ENCODE peak calls at places on chromosomes 16 and 17, in five cellular contexts. K is uterus; P is CD8-positive, alpha-beta T cell; L is IMR-90; Q is vagina. F is an unnamed sample.

GRCh38 chr17:65027305-65027704 is 29.2 kb downstream of the GNA13 start:
- DNase-seq in K (no peak), P (peak; percentile 66), L (peak; percentile 83), Q (no peak), F (peak; percentile 52)

GRCh38 chr16:80175011-80175410 is 365.8 kb upstream of the DYNLRB2 start:
- DNase-seq in K (no peak), P (no peak), L (no peak), Q (no peak), F (no peak)

GRCh38 chr16:54115558-54115957 is 171.0 kb downstream of the IRX3 start:
- DNase-seq in K (no peak), P (no peak), L (no peak), Q (no peak), F (no peak)

GRCh38 chr17:57921342-57921741 is 33.9 kb downstream of the CUEDC1 start:
- DNase-seq in K (peak; percentile 61), P (no peak), L (peak; percentile 59), Q (no peak), F (no peak)

GRCh38 chr16:53132406-53132805 is 77.6 kb downstream of the CHD9 start:
- DNase-seq in K (no peak), P (no peak), L (no peak), Q (no peak), F (no peak)

GRCh38 chr17:51353296-51353695 is 93.0 kb downstream of the UTP18 start:
- DNase-seq in K (no peak), P (no peak), L (no peak), Q (no peak), F (no peak)

GRCh38 chr17:50062323-50063243 is 6.7 kb downstream of the ITGA3 start:
- DNase-seq in K (peak; percentile 57), P (no peak), L (peak; percentile 73), Q (peak; percentile 94), F (peak; percentile 49)

GRCh38 chr17:45234641-45235040 is 13.0 kb downstream of the FMNL1 start:
- DNase-seq in K (no peak), P (peak; percentile 70), L (no peak), Q (no peak), F (peak; percentile 94)

GRCh38 chr16:84341533-84342295 is 26.6 kb upstream of the ATP2C2 start:
- DNase-seq in K (no peak), P (no peak), L (no peak), Q (no peak), F (no peak)

GRCh38 chr16:12500771-12501170 is 302.9 kb downstream of the CPPED1 start:
- DNase-seq in K (no peak), P (no peak), L (no peak), Q (no peak), F (no peak)

GRCh38 chr16:51355871-51356270 is 204.8 kb upstream of the SALL1 start:
- DNase-seq in K (no peak), P (no peak), L (no peak), Q (no peak), F (no peak)

GRCh38 chr17:45404870-45405249 is 27.8 kb downstream of the ARHGAP27 start:
- DNase-seq in K (no peak), P (no peak), L (no peak), Q (no peak), F (no peak)

GRCh38 chr17:42414782-42415409 is 8.2 kb downstream of the CAVIN1 start:
- DNase-seq in K (no peak), P (peak; percentile 42), L (no peak), Q (no peak), F (peak; percentile 66)

GRCh38 chr17:65917560-65917959 is 274.4 kb downstream of the CEP112 start:
- DNase-seq in K (no peak), P (no peak), L (no peak), Q (no peak), F (no peak)

GRCh38 chr17:7260601-7261376 is 1.5 kb downstream of the CLDN7 start:
- DNase-seq in K (no peak), P (no peak), L (no peak), Q (no peak), F (peak; percentile 94)

GRCh38 chr17:7262192-7263070 is at the start of gene CLDN7:
- DNase-seq in K (no peak), P (no peak), L (no peak), Q (no peak), F (peak; percentile 99)

GRCh38 chr17:7263071-7263800 is 958 bp upstream of the CLDN7 start:
- DNase-seq in K (no peak), P (no peak), L (no peak), Q (peak; percentile 83), F (peak; percentile 95)

GRCh38 chr17:7261377-7262191 is 694 bp downstream of the CLDN7 start:
- DNase-seq in K (no peak), P (peak; percentile 40), L (no peak), Q (no peak), F (peak; percentile 78)

GRCh38 chr17:7263801-7264078 is 1.5 kb upstream of the CLDN7 start:
- DNase-seq in K (no peak), P (no peak), L (no peak), Q (no peak), F (peak; percentile 23)
- H3K4me3 ChIP-seq in K (no peak overlapping the region), P (peak overlapping the region; percentile 61), L (no peak overlapping the region), Q (no peak overlapping the region), F (peak overlapping the region; percentile 79)

DNA sequence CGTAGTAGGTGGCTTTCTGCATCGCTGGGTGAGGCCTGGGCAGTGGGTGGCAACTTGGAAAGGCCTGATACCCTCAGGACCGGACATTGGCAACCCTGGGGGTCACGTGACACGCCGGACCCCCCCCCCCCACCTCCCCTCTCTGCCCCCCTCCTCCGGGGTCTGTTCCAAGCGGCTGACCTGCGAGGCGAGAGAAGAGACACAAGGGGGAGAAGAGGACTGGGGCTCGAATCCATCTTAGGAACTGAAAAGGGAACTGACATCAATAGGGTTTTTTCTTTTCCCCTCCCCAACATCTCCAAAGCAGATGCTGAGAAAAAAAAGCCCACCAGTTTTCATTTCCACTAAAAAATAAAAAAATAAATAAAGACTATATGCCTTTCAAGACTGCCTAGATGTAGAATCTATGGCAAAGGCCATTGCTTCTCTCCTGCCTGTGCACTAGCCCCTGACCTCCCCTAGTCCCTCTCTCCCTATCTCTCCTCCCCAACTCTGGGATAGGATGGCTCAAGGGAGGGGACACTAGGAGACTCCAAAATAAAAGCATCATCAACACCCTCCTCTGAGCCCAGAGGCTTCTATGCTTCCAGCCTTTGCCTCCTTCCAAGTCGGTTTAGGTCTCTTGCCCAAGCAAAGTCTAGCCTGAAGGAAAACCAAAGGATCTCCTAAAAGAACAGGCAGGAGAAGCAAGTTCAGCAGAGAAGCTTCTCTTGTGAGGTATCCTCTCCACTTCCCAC is 7.7 kb upstream of the HOXB2 start:
- DNase-seq in K (no peak), P (no peak), L (peak; percentile 74), Q (no peak), F (peak; percentile 84)
- H3K27me3 ChIP-seq in K (no peaks in the 10 kb centered on the region), P (no peaks in the 10 kb centered on the region), L (no peaks in the 10 kb centered on the region), Q (no peaks in the 10 kb centered on the region), F (peaks cover 86% of the 10 kb centered on the region)

DNA sequence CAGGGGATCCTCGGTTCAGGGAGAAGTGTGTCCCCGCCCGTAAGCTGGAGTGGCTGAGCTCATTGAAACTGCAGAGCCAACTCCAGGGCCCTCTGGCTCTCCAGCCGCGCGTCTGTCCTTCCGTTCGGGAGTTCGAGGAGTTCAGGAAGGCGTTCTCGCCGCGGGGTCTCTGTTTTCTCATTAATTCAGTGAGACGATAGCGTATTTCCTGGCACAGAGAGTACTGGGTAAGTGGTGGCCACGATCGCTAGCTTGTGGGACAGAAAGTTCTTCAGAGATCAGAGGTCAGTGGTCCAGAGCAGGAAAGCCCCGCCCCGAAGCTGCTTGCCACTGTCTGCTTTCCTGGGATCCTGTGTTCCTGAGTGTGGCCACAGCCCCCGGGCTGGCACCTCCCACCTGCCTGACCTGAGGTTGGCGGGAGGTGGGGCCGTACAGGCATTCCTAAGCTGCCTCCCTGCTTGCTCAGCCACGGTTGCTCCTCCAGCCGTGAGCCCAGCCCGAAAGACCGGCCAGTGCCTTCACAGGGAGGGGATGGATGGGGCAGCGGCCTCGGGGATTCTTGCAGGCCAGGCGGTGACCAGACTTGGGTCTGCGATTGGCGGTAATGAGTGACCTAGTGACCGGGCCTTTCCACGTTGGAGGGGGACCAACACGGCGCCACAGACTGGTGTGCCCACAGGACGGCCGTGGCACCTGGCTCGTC is 8.9 kb downstream of the BAIAP2 start:
- DNase-seq in K (peak; percentile 46), P (no peak), L (no peak), Q (no peak), F (peak; percentile 90)
- H3K4me3 ChIP-seq in K (no peak overlapping the region), P (no peak overlapping the region), L (no peak overlapping the region), Q (peak overlapping the region; percentile 15), F (no peak overlapping the region)

GRCh38 chr17:6862822-6863221 is 31.3 kb upstream of the TEKT1 start:
- DNase-seq in K (no peak), P (peak; percentile 36), L (no peak), Q (no peak), F (no peak)
- H3K27me3 ChIP-seq in K (no peaks in the 10 kb centered on the region), P (no peaks in the 10 kb centered on the region), L (peaks cover 2% of the 10 kb centered on the region), Q (no peaks in the 10 kb centered on the region), F (no peaks in the 10 kb centered on the region)

GRCh38 chr16:31569360-31569717 is 41.6 kb downstream of the AHSP start:
- DNase-seq in K (no peak), P (no peak), L (no peak), Q (no peak), F (peak; percentile 71)

DNA sequence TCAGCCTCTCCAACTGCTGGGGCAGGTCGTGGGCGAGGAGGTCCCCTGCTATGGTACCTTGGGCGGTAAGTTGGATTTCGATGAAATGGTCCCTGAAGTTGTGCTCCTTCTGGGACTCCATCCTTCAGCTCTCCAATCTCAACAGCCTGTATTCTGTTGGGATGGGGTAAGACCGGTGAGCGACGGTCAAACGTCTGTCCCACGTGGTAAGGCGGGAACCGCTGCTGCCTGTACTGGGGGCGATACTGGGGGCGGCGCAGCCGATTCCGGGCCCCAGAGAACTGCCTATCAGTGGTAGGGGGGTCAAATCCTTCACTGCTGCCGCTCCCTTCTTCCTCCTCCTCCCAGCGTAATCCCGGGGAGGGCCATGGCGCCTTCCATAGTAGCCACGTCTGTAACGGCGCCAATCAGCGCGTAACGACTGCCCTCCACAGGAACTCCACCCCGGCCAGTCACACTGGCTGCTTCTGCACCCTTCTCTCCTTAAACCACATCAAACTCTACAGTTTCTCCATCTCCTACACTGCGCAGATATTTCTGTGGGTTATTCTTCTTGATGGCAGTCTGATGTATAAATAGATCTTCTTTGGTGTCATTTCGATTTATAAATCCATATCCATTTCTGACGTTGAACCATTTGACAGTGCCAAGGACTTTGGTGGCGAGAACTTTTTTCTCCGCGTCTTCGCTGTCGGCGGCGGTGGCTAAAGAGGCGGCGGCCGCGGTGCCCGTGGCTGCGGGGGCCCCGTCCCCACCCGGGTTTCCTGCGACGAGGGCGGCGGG is 41.1 kb downstream of the AHSP start:
- DNase-seq in K (peak; percentile 28), P (no peak), L (no peak), Q (no peak), F (peak; percentile 85)
- H3K4me3 ChIP-seq in K (peak overlapping the region; percentile 9), P (no peak overlapping the region), L (peak overlapping the region; percentile 18), Q (peak overlapping the region; percentile 31), F (peak overlapping the region; percentile 37)

F was measured in H7.